ENCODE peak calls at places on chromosomes 4 and X, in nine cellular contexts. W is chondrocyte; D is NCI-H1105; H is fibroblast of the aortic adventitia; E is stimulated activated CD4-positive, alpha-beta T cell treated with anti-CD3 and anti-CD28 coated beads, Interleukin-1b, Interleukin-23, amount 100 ng/mL, for 24 hours; V is T-helper 2 cell; Q is NCI-H2081; Y is A549; P is amniotic stem cell. M is an unnamed sample.

GRCh38 chr4:110865611-110866254 is 242.9 kb upstream of the PITX2 start:
- DNase-seq in W (no peak), D (no peak), H (peak; percentile 90), E (no peak), V (no peak), Q (no peak), Y (no peak), P (no peak), M (no peak)

GRCh38 chr4:37320518-37321235 is 76.1 kb downstream of the NWD2 start:
- DNase-seq in W (no peak), D (no peak), H (no peak), E (no peak), V (no peak), Q (no peak), Y (no peak), P (no peak), M (no peak)

GRCh38 chr4:177047070-177047850 is 254.5 kb upstream of the VEGFC start:
- DNase-seq in W (no peak), D (peak; percentile 7), H (peak; percentile 87), E (peak; percentile 39), V (no peak), Q (peak; percentile 37), Y (peak; percentile 78), P (peak; percentile 69), M (peak; percentile 67)

GRCh38 chr4:8763966-8764901 is 107.4 kb downstream of the HMX1 start:
- DNase-seq in W (peak; percentile 81), D (no peak), H (no peak), E (no peak), V (no peak), Q (no peak), Y (no peak), P (no peak), M (no peak)

GRCh38 chrX:134886201-134886600 is 104.6 kb upstream of the SMIM10 start:
- DNase-seq in W (no peak), D (no peak), H (no peak), E (no peak), V (no peak), Q (no peak), Y (peak; percentile 20), P (no peak), M (no peak)

GRCh38 chrX:10048076-10048475 is 80.9 kb downstream of the CLDN34 start:
- DNase-seq in W (no peak), D (no peak), H (peak; percentile 34), E (no peak), V (no peak), Q (no peak), Y (no peak), P (no peak), M (no peak)

GRCh38 chrX:39480966-39481365 is 616.8 kb downstream of the BCOR start:
- DNase-seq in W (no peak), D (no peak), H (peak; percentile 2), E (no peak), V (no peak), Q (no peak), Y (no peak), P (no peak), M (peak; percentile 33)

GRCh38 chr4:69064391-69064790 is 31.9 kb upstream of the UGT2B7 start:
- DNase-seq in W (no peak), D (no peak), H (no peak), E (no peak), V (no peak), Q (no peak), Y (no peak), P (no peak), M (no peak)

GRCh38 chr4:144176476-144176875 is 36.0 kb upstream of the GYPA start:
- DNase-seq in W (no peak), D (no peak), H (peak; percentile 35), E (no peak), V (no peak), Q (no peak), Y (no peak), P (no peak), M (no peak)

GRCh38 chr4:173231916-173232315 is 63.3 kb downstream of the GALNT7 start:
- DNase-seq in W (no peak), D (no peak), H (peak; percentile 49), E (no peak), V (no peak), Q (no peak), Y (peak; percentile 18), P (no peak), M (no peak)

GRCh38 chrX:48794993-48795501 is 6.8 kb upstream of the HDAC6 start:
- DNase-seq in W (peak; percentile 49), D (no peak), H (peak; percentile 64), E (no peak), V (no peak), Q (no peak), Y (peak; percentile 38), P (no peak), M (no peak)

GRCh38 chrX:107700317-107700774 is 72.0 kb downstream of the PRPS1 start:
- DNase-seq in W (no peak), D (no peak), H (no peak), E (no peak), V (no peak), Q (no peak), Y (no peak), P (no peak), M (no peak)

GRCh38 chr4:72564184-72564583 is 4.8 kb downstream of the ADAMTS3 start:
- DNase-seq in W (no peak), D (no peak), H (peak; percentile 62), E (no peak), V (no peak), Q (no peak), Y (no peak), P (peak; percentile 1), M (no peak)

GRCh38 chrX:38108364-38108763 is 102.0 kb downstream of the SYTL5 start:
- DNase-seq in W (no peak), D (no peak), H (no peak), E (no peak), V (no peak), Q (no peak), Y (no peak), P (no peak), M (no peak)

GRCh38 chr4:129623233-129623632 is 527.3 kb downstream of the C4orf33 start:
- DNase-seq in W (no peak), D (no peak), H (no peak), E (no peak), V (no peak), Q (no peak), Y (no peak), P (no peak), M (no peak)

GRCh38 chr4:35175487-35175886 is 1068.8 kb downstream of the ARAP2 start:
- DNase-seq in W (no peak), D (no peak), H (no peak), E (no peak), V (no peak), Q (no peak), Y (no peak), P (no peak), M (no peak)

GRCh38 chrX:123274796-123275195 is 90.7 kb downstream of the GRIA3 start:
- DNase-seq in W (no peak), D (no peak), H (peak; percentile 11), E (no peak), V (no peak), Q (no peak), Y (no peak), P (no peak), M (no peak)